ENCODE peak calls at places on chromosomes 12 and 14, in nine cellular contexts. F is naive thymus-derived CD4-positive, alpha-beta T cell; N is HepG2; D is left ventricle myocardium inferior; J is A673; I is HCT116; X is CD4-positive, CD25-positive, alpha-beta regulatory T cell; O is small intestine; W is lung. H is an unnamed sample.

GRCh38 chr12:39332661-39333175 is 110.2 kb downstream of the KIF21A start:
- DNase-seq in F (no peak), N (no peak), D (no peak), J (no peak), I (no peak), X (no peak), O (no peak), W (no peak), H (no peak)

GRCh38 chr12:22029491-22029890 is 16.5 kb upstream of the CMAS start:
- DNase-seq in F (no peak), N (no peak), D (no peak), J (no peak), I (no peak), X (no peak), O (no peak), W (no peak), H (no peak)

GRCh38 chr12:132561784-132562156 is 48.6 kb downstream of the LRCOL1 start:
- DNase-seq in F (no peak), N (no peak), D (no peak), J (peak), I (no peak), X (no peak), O (no peak), W (no peak), H (no peak)

GRCh38 chr14:76977793-76978730 is 50.4 kb downstream of the IRF2BPL start:
- DNase-seq in F (peak), N (peak), D (peak), J (no peak), I (no peak), X (peak), O (no peak), W (peak), H (peak)

GRCh38 chr14:86574778-86575129 is 1044.8 kb downstream of the FLRT2 start:
- DNase-seq in F (no peak), N (no peak), D (no peak), J (peak), I (no peak), X (no peak), O (no peak), W (no peak), H (no peak)

GRCh38 chr14:78637903-78638302 is 467.7 kb downstream of the NRXN3 start:
- DNase-seq in F (no peak), N (no peak), D (no peak), J (no peak), I (no peak), X (no peak), O (no peak), W (no peak), H (no peak)

GRCh38 chr12:105385141-105385540 is 54.6 kb downstream of the C12orf75 start:
- DNase-seq in F (no peak), N (no peak), D (no peak), J (no peak), I (no peak), X (no peak), O (no peak), W (no peak), H (no peak)

GRCh38 chr12:122422769-122423257 is 344 bp upstream of the CLIP1 start:
- DNase-seq in F (no peak), N (peak), D (peak), J (peak), I (no peak), X (peak), O (peak), W (peak), H (no peak)

GRCh38 chr12:57526477-57527126 is 4.0 kb downstream of the MBD6 start:
- DNase-seq in F (no peak), N (no peak), D (no peak), J (no peak), I (no peak), X (no peak), O (no peak), W (no peak), H (no peak)

GRCh38 chr12:81274619-81275018 is 196.7 kb downstream of the ACSS3 start:
- DNase-seq in F (no peak), N (no peak), D (no peak), J (no peak), I (no peak), X (no peak), O (no peak), W (no peak), H (no peak)

DNA sequence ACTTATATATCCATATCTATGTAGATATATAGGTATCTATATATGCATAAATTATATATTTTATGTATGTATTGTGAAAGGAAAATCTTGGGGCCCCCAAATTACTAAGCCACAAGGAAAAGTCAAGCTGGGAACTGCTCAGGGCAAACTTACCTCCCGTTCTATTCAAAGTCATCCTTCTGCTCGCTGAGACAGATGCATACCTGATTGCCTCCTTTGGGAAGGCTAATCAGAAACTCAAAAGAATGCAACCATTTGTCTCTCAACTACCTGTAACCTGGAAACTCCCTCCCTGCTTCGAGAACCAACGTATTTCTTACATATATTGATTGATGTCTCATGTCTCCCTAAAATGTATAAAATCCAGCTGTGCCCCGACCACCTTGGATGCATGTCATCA is 58.8 kb upstream of the C14orf132 start:
- DNase-seq in F (no peak), N (no peak), D (no peak), J (no peak), I (no peak), X (no peak), O (no peak), W (no peak), H (no peak)
- H3K4me3 ChIP-seq in F (no peak), N (no peak), D (no peak), J (no peak), I (no peak), X (no peak), O (no peak), W (no peak), H (no peak)

GRCh38 chr12:638948-639557 is 24.2 kb downstream of the NINJ2 start:
- DNase-seq in F (no peak), N (no peak), D (no peak), J (no peak), I (no peak), X (peak), O (no peak), W (no peak), H (no peak)
- H3K27ac ChIP-seq in F (peak), N (no peak), D (peak), J (no peak), I (no peak), X (peak), O (no peak), W (peak), H (no peak)

GRCh38 chr12:93290391-93290790 is 87.3 kb upstream of the NUDT4 start:
- DNase-seq in F (no peak), N (no peak), D (no peak), J (no peak), I (no peak), X (no peak), O (no peak), W (no peak), H (no peak)
- H3K4me3 ChIP-seq in F (no peak), N (no peak), D (no peak), J (no peak), I (no peak), X (no peak), O (no peak), W (no peak), H (no peak)

GRCh38 chr14:20412422-20412821 is 879 bp downstream of the TEP1 start:
- DNase-seq in F (peak), N (no peak), D (no peak), J (peak), I (no peak), X (peak), O (peak), W (no peak), H (no peak)
- H3K27ac ChIP-seq in F (peak), N (no peak), D (peak), J (peak), I (peak), X (peak), O (peak), W (peak), H (peak)

DNA sequence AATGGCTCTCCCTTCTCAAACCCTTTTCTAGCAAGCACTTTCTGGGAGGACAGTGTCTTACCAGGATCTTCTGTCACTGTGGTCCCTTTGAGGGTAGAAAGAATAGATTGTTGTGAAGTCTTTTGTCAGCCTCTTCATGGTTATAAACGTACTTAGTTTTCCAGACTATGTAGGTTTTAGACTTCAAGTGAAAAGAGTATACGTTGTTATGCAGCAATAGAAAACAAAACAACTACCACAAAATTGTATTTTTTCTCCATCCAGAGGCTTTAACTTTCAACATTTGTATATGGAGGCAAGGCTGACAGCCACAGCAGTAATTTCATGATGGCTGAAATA is 23.7 kb downstream of the PRKCH start:
- DNase-seq in F (peak), N (no peak), D (no peak), J (no peak), I (no peak), X (no peak), O (no peak), W (no peak), H (no peak)
- H3K4me3 ChIP-seq in F (peak), N (no peak), D (no peak), J (no peak), I (no peak), X (peak), O (no peak), W (no peak), H (no peak)

GRCh38 chr14:92505826-92506225 is 7.8 kb upstream of the RIN3 start:
- DNase-seq in F (no peak), N (no peak), D (no peak), J (no peak), I (no peak), X (no peak), O (no peak), W (no peak), H (no peak)

GRCh38 chr14:92502541-92503286 is 10.9 kb upstream of the RIN3 start:
- DNase-seq in F (no peak), N (no peak), D (no peak), J (no peak), I (no peak), X (no peak), O (no peak), W (no peak), H (no peak)

GRCh38 chr14:92501891-92502351 is 11.7 kb upstream of the RIN3 start:
- DNase-seq in F (no peak), N (no peak), D (no peak), J (no peak), I (no peak), X (no peak), O (no peak), W (no peak), H (no peak)

GRCh38 chr14:92506230-92506629 is 7.4 kb upstream of the RIN3 start:
- DNase-seq in F (no peak), N (no peak), D (no peak), J (no peak), I (no peak), X (no peak), O (no peak), W (no peak), H (no peak)

GRCh38 chr14:92503756-92504491 is 9.7 kb upstream of the RIN3 start:
- DNase-seq in F (no peak), N (peak), D (no peak), J (no peak), I (peak), X (no peak), O (no peak), W (no peak), H (no peak)
- H3K27ac ChIP-seq in F (no peak), N (peak), D (peak), J (no peak), I (peak), X (no peak), O (no peak), W (no peak), H (no peak)

DNA sequence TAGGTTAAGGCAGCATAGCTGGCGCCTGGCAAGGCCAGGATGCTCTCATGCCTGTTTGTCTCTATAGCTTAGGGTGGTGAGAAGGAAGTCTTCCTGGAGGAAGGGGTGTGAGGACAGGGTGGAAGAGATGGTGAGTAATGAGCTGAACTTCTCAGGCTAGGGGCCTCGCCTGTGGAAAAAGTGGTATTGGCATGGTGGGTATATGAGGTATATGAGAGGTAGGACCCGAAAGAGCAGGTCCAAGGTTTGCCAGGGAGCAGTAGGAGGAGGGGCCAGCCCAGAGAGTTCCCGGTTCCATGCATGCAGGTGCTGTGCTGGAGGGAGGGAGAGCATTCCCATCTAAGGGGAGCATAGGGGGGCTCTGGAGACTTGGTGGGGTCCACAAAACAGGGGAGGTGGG is 13.4 kb downstream of the TAMALIN start:
- DNase-seq in F (no peak), N (no peak), D (no peak), J (no peak), I (no peak), X (no peak), O (no peak), W (no peak), H (no peak)
- H3K4me3 ChIP-seq in F (no peak), N (peak), D (no peak), J (no peak), I (no peak), X (no peak), O (no peak), W (no peak), H (no peak)

GRCh38 chr12:91778091-91778819 is 367.4 kb downstream of the BTG1 start:
- DNase-seq in F (peak), N (no peak), D (no peak), J (peak), I (peak), X (peak), O (no peak), W (no peak), H (no peak)
- H3K27ac ChIP-seq in F (peak), N (no peak), D (no peak), J (peak), I (no peak), X (peak), O (peak), W (no peak), H (no peak)

H was measured in right cardiac atrium.